ENCODE peak calls at places on chromosomes 6 and 20, in nine cellular contexts. One of them, this sample, is unnamed.

GRCh38 chr6:73983367-73983766 is 287.4 kb downstream of the CD109 start:
- DNase-seq in hepatocyte: no peak
- DNase-seq in neural progenitor cell: no peak
- DNase-seq in GM23248: peak; percentile 81
- DNase-seq in SK-N-SH: no peak
- DNase-seq in GM23338: no peak
- DNase-seq in OCI-LY7: no peak
- DNase-seq in MM.1S: no peak
- DNase-seq in HCT116: no peak
- DNase-seq in this sample: no peak

GRCh38 chr6:125236536-125237327 is 65.0 kb downstream of the HDDC2 start:
- DNase-seq in hepatocyte: no peak
- DNase-seq in neural progenitor cell: no peak
- DNase-seq in GM23248: peak; percentile 65
- DNase-seq in SK-N-SH: no peak
- DNase-seq in GM23338: no peak
- DNase-seq in OCI-LY7: no peak
- DNase-seq in MM.1S: no peak
- DNase-seq in HCT116: no peak
- DNase-seq in this sample: peak; percentile 26

GRCh38 chr20:39857188-39857587 is 831.8 kb downstream of the MAFB start:
- DNase-seq in hepatocyte: no peak
- DNase-seq in neural progenitor cell: no peak
- DNase-seq in GM23248: no peak
- DNase-seq in SK-N-SH: no peak
- DNase-seq in GM23338: no peak
- DNase-seq in OCI-LY7: no peak
- DNase-seq in MM.1S: no peak
- DNase-seq in HCT116: no peak
- DNase-seq in this sample: no peak

GRCh38 chr20:61925555-61926252 is 140.0 kb downstream of the TAF4 start:
- DNase-seq in hepatocyte: no peak
- DNase-seq in neural progenitor cell: no peak
- DNase-seq in GM23248: peak; percentile 73
- DNase-seq in SK-N-SH: no peak
- DNase-seq in GM23338: no peak
- DNase-seq in OCI-LY7: no peak
- DNase-seq in MM.1S: no peak
- DNase-seq in HCT116: peak; percentile 24
- DNase-seq in this sample: peak; percentile 82

GRCh38 chr6:67030861-67031260 is 1323.8 kb upstream of the EYS start:
- DNase-seq in hepatocyte: no peak
- DNase-seq in neural progenitor cell: no peak
- DNase-seq in GM23248: no peak
- DNase-seq in SK-N-SH: no peak
- DNase-seq in GM23338: no peak
- DNase-seq in OCI-LY7: no peak
- DNase-seq in MM.1S: no peak
- DNase-seq in HCT116: no peak
- DNase-seq in this sample: no peak

GRCh38 chr6:134722996-134723871 is 226.7 kb downstream of the ALDH8A1 start:
- DNase-seq in hepatocyte: no peak
- DNase-seq in neural progenitor cell: no peak
- DNase-seq in GM23248: peak; percentile 28
- DNase-seq in SK-N-SH: peak; percentile 39
- DNase-seq in GM23338: no peak
- DNase-seq in OCI-LY7: no peak
- DNase-seq in MM.1S: no peak
- DNase-seq in HCT116: no peak
- DNase-seq in this sample: no peak

GRCh38 chr6:29752451-29753308 is 29.4 kb downstream of the HLA-F start:
- DNase-seq in hepatocyte: peak; percentile 93
- DNase-seq in neural progenitor cell: peak; percentile 94
- DNase-seq in GM23248: peak; percentile 95
- DNase-seq in SK-N-SH: peak; percentile 77
- DNase-seq in GM23338: peak; percentile 98
- DNase-seq in OCI-LY7: peak; percentile 90
- DNase-seq in MM.1S: peak; percentile 78
- DNase-seq in HCT116: peak; percentile 90
- DNase-seq in this sample: peak; percentile 94

GRCh38 chr6:145544031-145544430 is 191.3 kb downstream of the EPM2A start:
- DNase-seq in hepatocyte: peak; percentile 55
- DNase-seq in neural progenitor cell: peak; percentile 9
- DNase-seq in GM23248: peak; percentile 74
- DNase-seq in SK-N-SH: no peak
- DNase-seq in GM23338: no peak
- DNase-seq in OCI-LY7: no peak
- DNase-seq in MM.1S: no peak
- DNase-seq in HCT116: peak; percentile 16
- DNase-seq in this sample: peak; percentile 82

GRCh38 chr6:96898241-96898851 is 655 bp upstream of the NDUFAF4 start:
- DNase-seq in hepatocyte: no peak
- DNase-seq in neural progenitor cell: no peak
- DNase-seq in GM23248: peak; percentile 56
- DNase-seq in SK-N-SH: peak; percentile 3
- DNase-seq in GM23338: peak; percentile 11
- DNase-seq in OCI-LY7: peak; percentile 15
- DNase-seq in MM.1S: no peak
- DNase-seq in HCT116: no peak
- DNase-seq in this sample: peak; percentile 16

GRCh38 chr6:22271044-22271443 is 25.8 kb downstream of the PRL start:
- DNase-seq in hepatocyte: no peak
- DNase-seq in neural progenitor cell: no peak
- DNase-seq in GM23248: no peak
- DNase-seq in SK-N-SH: no peak
- DNase-seq in GM23338: no peak
- DNase-seq in OCI-LY7: peak; percentile 4
- DNase-seq in MM.1S: peak; percentile 61
- DNase-seq in HCT116: no peak
- DNase-seq in this sample: no peak

GRCh38 chr6:97009781-97010492 is 85.4 kb downstream of the KLHL32 start:
- DNase-seq in hepatocyte: no peak
- DNase-seq in neural progenitor cell: no peak
- DNase-seq in GM23248: no peak
- DNase-seq in SK-N-SH: no peak
- DNase-seq in GM23338: no peak
- DNase-seq in OCI-LY7: no peak
- DNase-seq in MM.1S: no peak
- DNase-seq in HCT116: no peak
- DNase-seq in this sample: no peak

GRCh38 chr20:24769878-24770627 is 179.0 kb upstream of the CST7 start:
- DNase-seq in hepatocyte: no peak
- DNase-seq in neural progenitor cell: no peak
- DNase-seq in GM23248: no peak
- DNase-seq in SK-N-SH: no peak
- DNase-seq in GM23338: no peak
- DNase-seq in OCI-LY7: no peak
- DNase-seq in MM.1S: no peak
- DNase-seq in HCT116: no peak
- DNase-seq in this sample: no peak

GRCh38 chr20:54345301-54345724 is 130.1 kb upstream of the DOK5 start:
- DNase-seq in hepatocyte: no peak
- DNase-seq in neural progenitor cell: no peak
- DNase-seq in GM23248: peak; percentile 90
- DNase-seq in SK-N-SH: no peak
- DNase-seq in GM23338: no peak
- DNase-seq in OCI-LY7: no peak
- DNase-seq in MM.1S: no peak
- DNase-seq in HCT116: peak; percentile 7
- DNase-seq in this sample: peak; percentile 84

GRCh38 chr20:17966432-17967312 is 1.9 kb downstream of the SNX5 start:
- DNase-seq in hepatocyte: peak; percentile 46
- DNase-seq in neural progenitor cell: no peak
- DNase-seq in GM23248: peak; percentile 74
- DNase-seq in SK-N-SH: peak; percentile 55
- DNase-seq in GM23338: peak; percentile 33
- DNase-seq in OCI-LY7: peak; percentile 79
- DNase-seq in MM.1S: peak; percentile 69
- DNase-seq in HCT116: no peak
- DNase-seq in this sample: peak; percentile 51

GRCh38 chr6:25263602-25264001 is 15.6 kb upstream of the CARMIL1 start:
- DNase-seq in hepatocyte: no peak
- DNase-seq in neural progenitor cell: no peak
- DNase-seq in GM23248: peak; percentile 73
- DNase-seq in SK-N-SH: no peak
- DNase-seq in GM23338: no peak
- DNase-seq in OCI-LY7: no peak
- DNase-seq in MM.1S: no peak
- DNase-seq in HCT116: no peak
- DNase-seq in this sample: peak; percentile 83

GRCh38 chr6:25254671-25255070 is 24.5 kb upstream of the CARMIL1 start:
- DNase-seq in hepatocyte: no peak
- DNase-seq in neural progenitor cell: no peak
- DNase-seq in GM23248: no peak
- DNase-seq in SK-N-SH: no peak
- DNase-seq in GM23338: no peak
- DNase-seq in OCI-LY7: no peak
- DNase-seq in MM.1S: no peak
- DNase-seq in HCT116: no peak
- DNase-seq in this sample: no peak

GRCh38 chr6:25253371-25253770 is 25.8 kb upstream of the CARMIL1 start:
- DNase-seq in hepatocyte: no peak
- DNase-seq in neural progenitor cell: no peak
- DNase-seq in GM23248: no peak
- DNase-seq in SK-N-SH: no peak
- DNase-seq in GM23338: no peak
- DNase-seq in OCI-LY7: no peak
- DNase-seq in MM.1S: no peak
- DNase-seq in HCT116: no peak
- DNase-seq in this sample: peak; percentile 66

GRCh38 chr6:25259756-25260155 is 19.4 kb upstream of the CARMIL1 start:
- DNase-seq in hepatocyte: no peak
- DNase-seq in neural progenitor cell: no peak
- DNase-seq in GM23248: no peak
- DNase-seq in SK-N-SH: no peak
- DNase-seq in GM23338: no peak
- DNase-seq in OCI-LY7: no peak
- DNase-seq in MM.1S: no peak
- DNase-seq in HCT116: no peak
- DNase-seq in this sample: no peak

GRCh38 chr6:25257686-25258348 is 21.4 kb upstream of the CARMIL1 start:
- DNase-seq in hepatocyte: no peak
- DNase-seq in neural progenitor cell: no peak
- DNase-seq in GM23248: peak; percentile 23
- DNase-seq in SK-N-SH: no peak
- DNase-seq in GM23338: no peak
- DNase-seq in OCI-LY7: no peak
- DNase-seq in MM.1S: no peak
- DNase-seq in HCT116: no peak
- DNase-seq in this sample: no peak
- H2AFZ ChIP-seq in hepatocyte: no peak overlapping the region
- H2AFZ ChIP-seq in neural progenitor cell: peak overlapping the region; percentile 32
- H2AFZ ChIP-seq in GM23248: no peak overlapping the region
- H2AFZ ChIP-seq in SK-N-SH: no peak overlapping the region
- H2AFZ ChIP-seq in GM23338: no peak overlapping the region
- H2AFZ ChIP-seq in OCI-LY7: no peak overlapping the region
- H2AFZ ChIP-seq in MM.1S: no peak overlapping the region
- H2AFZ ChIP-seq in HCT116: peak overlapping the region; percentile 2
- H2AFZ ChIP-seq in this sample: no peak overlapping the region

GRCh38 chr6:123503619-123504018 is 133.1 kb downstream of the TRDN start:
- DNase-seq in hepatocyte: no peak
- DNase-seq in neural progenitor cell: no peak
- DNase-seq in GM23248: no peak
- DNase-seq in SK-N-SH: no peak
- DNase-seq in GM23338: no peak
- DNase-seq in OCI-LY7: no peak
- DNase-seq in MM.1S: no peak
- DNase-seq in HCT116: no peak
- DNase-seq in this sample: no peak
- TF ChIP-seq EZH2phosphoT487 in hepatocyte: no peak
- TF ChIP-seq EZH2phosphoT487 in neural progenitor cell: no peak
- TF ChIP-seq EZH2phosphoT487 in GM23248: no peak
- TF ChIP-seq EZH2phosphoT487 in SK-N-SH: no peak
- TF ChIP-seq EZH2phosphoT487 in GM23338: no peak
- TF ChIP-seq EZH2phosphoT487 in OCI-LY7: no peak
- TF ChIP-seq EZH2phosphoT487 in MM.1S: no peak
- TF ChIP-seq EZH2phosphoT487 in HCT116: no peak
- TF ChIP-seq EZH2phosphoT487 in this sample: no peak

GRCh38 chr6:142647436-142648389 is 297.3 kb downstream of the HIVEP2 start:
- DNase-seq in hepatocyte: no peak
- DNase-seq in neural progenitor cell: peak; percentile 9
- DNase-seq in GM23248: no peak
- DNase-seq in SK-N-SH: peak; percentile 44
- DNase-seq in GM23338: peak; percentile 49
- DNase-seq in OCI-LY7: no peak
- DNase-seq in MM.1S: no peak
- DNase-seq in HCT116: no peak
- DNase-seq in this sample: no peak
- H3K4me3 ChIP-seq in hepatocyte: no peak overlapping the region
- H3K4me3 ChIP-seq in neural progenitor cell: no peak overlapping the region
- H3K4me3 ChIP-seq in GM23248: no peak overlapping the region
- H3K4me3 ChIP-seq in SK-N-SH: no peak overlapping the region
- H3K4me3 ChIP-seq in GM23338: peak overlapping the region; percentile 3
- H3K4me3 ChIP-seq in OCI-LY7: no peak overlapping the region
- H3K4me3 ChIP-seq in MM.1S: no peak overlapping the region
- H3K4me3 ChIP-seq in HCT116: no peak overlapping the region
- H3K4me3 ChIP-seq in this sample: no peak overlapping the region

GRCh38 chr20:4012631-4013030 is 2.7 kb downstream of the RNF24 start:
- DNase-seq in hepatocyte: no peak
- DNase-seq in neural progenitor cell: no peak
- DNase-seq in GM23248: no peak
- DNase-seq in SK-N-SH: no peak
- DNase-seq in GM23338: no peak
- DNase-seq in OCI-LY7: no peak
- DNase-seq in MM.1S: no peak
- DNase-seq in HCT116: no peak
- DNase-seq in this sample: peak; percentile 48

GRCh38 chr20:4016349-4017050 is 1.1 kb upstream of the RNF24 start:
- DNase-seq in hepatocyte: no peak
- DNase-seq in neural progenitor cell: no peak
- DNase-seq in GM23248: no peak
- DNase-seq in SK-N-SH: no peak
- DNase-seq in GM23338: no peak
- DNase-seq in OCI-LY7: no peak
- DNase-seq in MM.1S: no peak
- DNase-seq in HCT116: no peak
- DNase-seq in this sample: no peak

GRCh38 chr20:4013041-4013440 is 2.3 kb downstream of the RNF24 start:
- DNase-seq in hepatocyte: no peak
- DNase-seq in neural progenitor cell: no peak
- DNase-seq in GM23248: no peak
- DNase-seq in SK-N-SH: no peak
- DNase-seq in GM23338: no peak
- DNase-seq in OCI-LY7: no peak
- DNase-seq in MM.1S: no peak
- DNase-seq in HCT116: no peak
- DNase-seq in this sample: no peak

GRCh38 chr20:4011226-4011975 is 4.0 kb downstream of the RNF24 start:
- DNase-seq in hepatocyte: no peak
- DNase-seq in neural progenitor cell: no peak
- DNase-seq in GM23248: no peak
- DNase-seq in SK-N-SH: no peak
- DNase-seq in GM23338: no peak
- DNase-seq in OCI-LY7: peak; percentile 11
- DNase-seq in MM.1S: no peak
- DNase-seq in HCT116: no peak
- DNase-seq in this sample: no peak

DNA sequence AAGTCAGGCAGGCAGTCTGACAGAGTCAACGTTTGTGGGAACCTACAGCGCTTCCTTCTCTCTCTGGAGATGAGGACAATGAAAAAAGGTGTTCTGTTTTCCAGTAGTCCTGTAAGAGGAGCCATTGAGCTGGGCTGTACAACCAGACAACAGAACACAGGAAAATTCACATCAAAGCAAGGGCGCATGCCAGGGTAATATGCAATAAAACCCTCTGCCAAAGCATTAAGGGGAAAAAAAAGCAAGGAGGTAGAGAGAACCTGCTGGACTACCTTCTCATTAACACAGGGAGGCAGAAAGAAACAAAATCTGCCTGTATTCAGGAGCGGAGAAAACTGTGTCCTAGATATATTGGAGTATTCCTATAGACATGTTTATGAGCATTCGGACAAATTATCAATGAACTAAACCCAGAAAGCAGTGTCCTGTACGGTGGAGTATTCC is 1.3 kb downstream of the RNF24 start:
- DNase-seq in hepatocyte: peak; percentile 82
- DNase-seq in neural progenitor cell: peak; percentile 55
- DNase-seq in GM23248: peak; percentile 90
- DNase-seq in SK-N-SH: peak; percentile 61
- DNase-seq in GM23338: peak; percentile 33
- DNase-seq in OCI-LY7: peak; percentile 48
- DNase-seq in MM.1S: peak; percentile 74
- DNase-seq in HCT116: peak; percentile 68
- DNase-seq in this sample: peak; percentile 97
- H2AFZ ChIP-seq in hepatocyte: no peak overlapping the region
- H2AFZ ChIP-seq in neural progenitor cell: no peak overlapping the region
- H2AFZ ChIP-seq in GM23248: peak overlapping the region; percentile 76
- H2AFZ ChIP-seq in SK-N-SH: no peak overlapping the region
- H2AFZ ChIP-seq in GM23338: no peak overlapping the region
- H2AFZ ChIP-seq in OCI-LY7: no peak overlapping the region
- H2AFZ ChIP-seq in MM.1S: peak overlapping the region; percentile 71
- H2AFZ ChIP-seq in HCT116: no peak overlapping the region
- H2AFZ ChIP-seq in this sample: peak overlapping the region; percentile 75